ENCODE peak calls at places on chromosomes 5 and 9, in nine cellular contexts. X, T, Z, W, E, G, C, S and O are unnamed samples. For H3K9me3, the result is how much of the 10 kb centered on the place peaks cover.

GRCh38 chr5:118592678-118593328 is 395.5 kb downstream of the DTWD2 start:
- DNase-seq in Z (no peak), E (peak), X (no peak), G (no peak), W (no peak), T (no peak), C (no peak), S (no peak), O (no peak)

GRCh38 chr5:148887123-148887881 is 60.9 kb downstream of the ADRB2 start:
- DNase-seq in Z (no peak), C (no peak), T (no peak), G (no peak), W (no peak), X (no peak), E (no peak), S (no peak), O (no peak)

GRCh38 chr9:82456621-82457020 is 468.0 kb downstream of the SPATA31D1 start:
- DNase-seq in W (no peak), G (no peak), S (no peak), E (no peak), T (no peak), X (no peak), Z (no peak), C (no peak), O (no peak)

GRCh38 chr9:15423328-15423985 is 781 bp downstream of the SNAPC3 start:
- DNase-seq in W (no peak), E (peak), C (no peak), X (no peak), S (peak), G (no peak), T (no peak), Z (no peak), O (no peak)

GRCh38 chr5:63128018-63128417 is 549.4 kb downstream of the LRRC70 start:
- DNase-seq in S (no peak), W (no peak), Z (no peak), C (no peak), X (no peak), G (no peak), E (no peak), T (no peak), O (no peak)

GRCh38 chr9:136983611-136984314 is 970 bp downstream of the LCNL1 start:
- DNase-seq in S (no peak), T (no peak), C (no peak), Z (no peak), W (no peak), G (no peak), X (no peak), E (no peak), O (no peak)

GRCh38 chr5:65100846-65101678 is 332.3 kb downstream of the CWC27 start:
- DNase-seq in X (peak), W (peak), E (peak), Z (peak), T (peak), S (peak), C (peak), G (peak), O (peak)

GRCh38 chr5:143791848-143792701 is 19.9 kb upstream of the HMHB1 start:
- DNase-seq in G (no peak), Z (no peak), S (no peak), X (no peak), T (no peak), E (no peak), W (no peak), C (no peak), O (no peak)

GRCh38 chr5:143428738-143429420 is 25.4 kb upstream of the NR3C1 start:
- DNase-seq in G (no peak), E (no peak), Z (no peak), C (no peak), X (no peak), W (no peak), S (no peak), T (no peak), O (no peak)

GRCh38 chr5:35794688-35795375 is 61.9 kb upstream of the IL7R start:
- DNase-seq in G (no peak), X (no peak), T (peak), S (no peak), Z (no peak), C (no peak), W (no peak), E (no peak), O (no peak)

GRCh38 chr9:81635526-81636279 is 53.6 kb downstream of the TLE1 start:
- DNase-seq in S (no peak), W (no peak), T (no peak), X (no peak), E (no peak), Z (no peak), C (no peak), G (no peak), O (no peak)

GRCh38 chr5:44536650-44537260 is 147.5 kb upstream of the FGF10 start:
- DNase-seq in W (no peak), G (peak), X (peak), S (peak), E (peak), T (peak), Z (peak), C (peak), O (no peak)

GRCh38 chr5:28254846-28255245 is 1216.5 kb upstream of the CDH9 start:
- DNase-seq in G (no peak), C (no peak), T (no peak), S (no peak), Z (no peak), X (no peak), W (no peak), E (no peak), O (no peak)

GRCh38 chr9:127204771-127205470 is 59.7 kb upstream of the GARNL3 start:
- DNase-seq in C (peak), E (peak), G (no peak), Z (no peak), W (no peak), X (no peak), T (no peak), S (peak), O (no peak)

GRCh38 chr5:35038891-35039290 is 8.9 kb downstream of the AGXT2 start:
- DNase-seq in C (no peak), S (no peak), X (no peak), W (no peak), Z (no peak), G (no peak), E (no peak), T (no peak), O (no peak)

GRCh38 chr5:399296-400281 is 43.4 kb upstream of the EXOC3 start:
- DNase-seq in C (peak), Z (peak), G (peak), T (peak), S (peak), E (peak), W (peak), X (peak), O (peak)

GRCh38 chr5:35364350-35364749 is 134.1 kb upstream of the PRLR start:
- DNase-seq in G (peak), S (no peak), W (no peak), T (no peak), C (no peak), E (no peak), Z (no peak), X (no peak), O (no peak)

GRCh38 chr5:100409538-100409937 is 125.6 kb upstream of the FAM174A start:
- DNase-seq in S (no peak), C (no peak), Z (no peak), E (no peak), T (no peak), X (no peak), G (no peak), W (no peak), O (no peak)

GRCh38 chr5:126334755-126335154 is 88.5 kb upstream of the GRAMD2B start:
- DNase-seq in C (no peak), X (no peak), E (no peak), Z (no peak), S (no peak), T (no peak), W (no peak), G (no peak), O (no peak)

GRCh38 chr9:36315283-36315682 is 57.0 kb upstream of the GNE start:
- DNase-seq in G (no peak), W (no peak), E (no peak), S (no peak), Z (no peak), T (no peak), C (no peak), X (no peak), O (no peak)

DNA sequence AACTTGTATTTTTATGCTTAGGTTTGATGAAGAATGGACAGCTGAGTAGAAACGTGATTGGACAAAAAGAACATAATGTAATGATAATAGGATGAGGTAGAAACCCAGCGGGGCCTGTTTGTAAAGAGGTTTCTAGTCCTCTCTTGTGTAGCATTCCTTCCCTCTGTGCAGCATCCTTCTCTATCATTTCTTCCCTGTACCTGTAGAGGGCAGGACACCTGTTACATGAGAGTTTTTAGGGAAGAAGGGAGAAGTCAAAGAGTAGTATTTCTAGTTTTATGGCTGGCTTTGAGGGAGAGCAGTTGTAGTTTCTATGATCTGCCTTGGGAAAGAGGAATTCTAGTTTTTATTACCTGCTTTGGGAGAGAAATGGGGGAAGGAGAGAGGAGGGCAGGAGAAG is 162.1 kb upstream of the FST start:
- DNase-seq in W (no peak), X (no peak), Z (no peak), E (peak), S (no peak), G (no peak), C (no peak), T (no peak), O (no peak)
- TF ChIP-seq CTCF in W (no peak), X (no peak), Z (no peak), E (no peak), S (no peak), G (no peak), C (no peak), T (no peak), O (no peak)

DNA sequence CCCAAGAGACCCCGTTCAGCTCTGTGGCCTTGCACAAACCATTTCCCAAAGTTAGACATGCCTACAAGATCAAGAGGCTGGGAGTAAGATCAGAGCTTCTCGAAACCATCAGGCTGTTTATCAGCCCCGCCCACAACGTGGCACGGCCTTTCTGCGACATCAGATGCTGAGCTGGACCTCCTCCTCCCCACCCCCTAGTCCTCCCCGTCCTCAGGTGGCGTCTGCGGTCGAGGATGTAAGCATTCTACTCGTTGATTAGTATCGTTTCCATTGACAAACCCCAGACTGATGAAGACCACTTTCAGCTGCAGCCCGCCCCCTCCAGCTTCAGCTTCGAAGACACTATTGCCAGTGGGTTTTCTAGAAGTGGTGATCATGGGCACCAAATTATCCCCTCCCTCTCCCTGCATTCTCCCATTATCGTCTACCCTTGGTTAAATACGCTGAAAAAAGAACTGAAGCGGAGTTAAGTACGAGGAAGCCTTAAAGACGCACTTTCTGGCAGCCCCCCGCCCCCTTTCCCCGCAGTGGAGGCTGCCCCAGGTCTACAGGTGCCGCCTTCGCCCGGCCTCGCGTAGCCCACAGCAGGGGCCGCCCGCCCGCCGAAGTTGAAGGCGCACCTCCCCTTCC is 1.1 kb downstream of the PPIC start:
- DNase-seq in X (peak), S (peak), Z (peak), G (peak), C (no peak), T (peak), E (peak), W (peak), O (peak)
- H3K4me3 ChIP-seq in X (peak), S (peak), Z (peak), G (peak), C (peak), T (peak), E (peak), W (peak), O (peak)

DNA sequence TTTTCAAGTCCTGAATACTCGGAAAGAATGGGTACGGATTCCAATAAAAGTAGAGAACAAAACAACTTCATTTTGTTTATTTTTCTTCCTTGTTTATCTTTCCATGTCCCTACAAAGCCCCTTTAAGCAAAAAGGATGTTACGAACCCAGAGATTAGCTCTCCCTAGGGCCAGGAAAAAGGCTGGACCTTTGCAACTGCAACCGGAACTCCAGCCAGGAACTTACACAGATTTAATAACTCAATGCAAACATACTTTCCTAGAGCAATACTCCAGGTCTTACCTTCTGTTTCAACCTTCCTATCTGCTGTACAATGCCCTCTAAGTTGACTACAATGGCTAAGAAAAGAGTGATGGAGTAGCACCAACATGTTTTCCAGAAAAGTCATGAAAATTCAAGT is 7.0 kb downstream of the DENND1A start:
- DNase-seq in Z (no peak), E (no peak), X (no peak), W (no peak), C (no peak), T (no peak), S (no peak), G (no peak), O (no peak)
- H3K9me3 ChIP-seq in Z (under half), E (under half), X (under half), W (under half), C (under half), T (under half), S (under half), G (under half), O (under half)

DNA sequence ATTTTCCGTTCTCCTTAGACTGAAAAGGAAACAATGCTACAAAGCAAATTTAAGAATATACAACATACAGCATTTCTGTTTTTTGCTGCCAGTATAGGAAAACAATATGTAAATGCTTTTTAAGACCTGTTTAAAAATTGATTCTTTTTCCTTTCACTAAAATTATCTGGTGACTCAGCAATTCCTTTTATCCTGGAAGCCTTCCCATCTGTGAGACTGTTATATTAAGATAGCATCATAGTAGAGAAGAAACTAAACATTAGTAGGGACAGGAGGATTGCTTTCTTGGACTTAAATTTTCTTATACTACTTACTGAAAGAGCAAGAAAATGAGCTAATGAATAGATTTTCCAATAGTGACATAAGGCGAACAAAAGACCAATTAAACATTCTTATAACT is 30.0 kb upstream of the GPR21 start:
- DNase-seq in E (no peak), S (no peak), Z (no peak), T (no peak), X (no peak), G (no peak), C (no peak), W (no peak), O (no peak)
- TF ChIP-seq CTCF in E (no peak), S (no peak), Z (no peak), T (no peak), X (no peak), G (no peak), C (no peak), W (no peak), O (no peak)

GRCh38 chr9:5670079-5670478 is 41.2 kb downstream of the RIC1 start:
- DNase-seq in X (no peak), S (no peak), E (no peak), T (no peak), W (no peak), G (no peak), Z (no peak), C (no peak), O (no peak)
- H3K4me3 ChIP-seq in X (no peak), S (no peak), E (no peak), T (no peak), W (no peak), G (no peak), Z (no peak), C (no peak), O (no peak)

DNA sequence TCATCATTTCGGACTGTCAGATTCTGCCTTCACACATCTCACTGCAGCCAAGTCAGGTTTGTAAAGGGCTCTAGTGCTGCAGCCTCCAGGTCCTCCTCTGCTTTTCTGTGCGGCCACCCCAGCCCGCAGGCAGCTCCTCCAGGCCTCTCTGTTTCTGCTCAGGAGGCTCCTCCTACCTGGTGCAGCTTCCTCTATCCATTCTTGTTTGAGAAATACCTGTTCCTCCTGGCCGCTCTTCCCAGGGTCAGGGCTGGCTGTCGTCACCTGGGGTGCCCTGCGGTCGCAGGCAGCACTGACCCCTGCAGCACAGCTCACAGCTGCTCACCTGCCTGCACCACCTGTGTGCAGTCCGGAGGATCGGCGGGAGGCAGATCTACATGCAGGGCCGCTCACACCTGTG is 387.7 kb upstream of the IRX4 start:
- DNase-seq in C (no peak), W (no peak), T (no peak), S (no peak), G (no peak), Z (no peak), E (no peak), X (no peak), O (no peak)
- H3K9me3 ChIP-seq in C (under half), W (under half), T (under half), S (under half), G (under half), Z (under half), E (under half), X (under half), O (under half)

GRCh38 chr5:178940569-178941360 is at the start of gene ZNF454:
- DNase-seq in W (peak), T (peak), Z (peak), X (peak), E (no peak), G (peak), C (peak), S (peak), O (peak)
- TF ChIP-seq CTCF in W (no peak), T (no peak), Z (no peak), X (no peak), E (no peak), G (no peak), C (no peak), S (no peak), O (no peak)

DNA sequence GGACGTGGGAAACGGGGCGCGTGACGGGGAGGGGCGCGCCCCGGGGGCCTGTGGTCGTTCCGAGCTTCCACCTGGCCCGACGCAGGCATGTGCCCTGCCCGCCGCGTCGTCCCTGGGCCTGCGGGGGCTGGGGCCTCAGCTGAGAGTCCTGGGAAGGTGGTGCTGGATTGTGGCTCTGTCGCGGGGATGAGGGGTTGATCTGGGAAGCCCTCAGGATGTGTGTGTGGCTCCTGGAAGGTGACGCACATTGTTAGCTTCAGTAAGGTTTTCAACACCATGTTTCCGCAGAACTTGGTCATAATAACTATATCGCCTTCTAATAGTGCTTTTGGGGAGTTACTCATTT is 589.1 kb downstream of the MTRR start:
- DNase-seq in W (no peak), C (peak), X (no peak), S (no peak), E (no peak), T (peak), G (no peak), Z (no peak), O (no peak)
- H3K4me3 ChIP-seq in W (peak), C (peak), X (peak), S (peak), E (peak), T (peak), G (peak), Z (peak), O (peak)

GRCh38 chr5:131845828-131846227 is 49.0 kb upstream of the FNIP1 start:
- DNase-seq in X (no peak), Z (no peak), G (no peak), S (no peak), W (no peak), C (no peak), T (no peak), E (no peak), O (no peak)
- H3K9me3 ChIP-seq in X (under half), Z (under half), G (under half), S (under half), W (under half), C (under half), T (under half), E (under half), O (under half)

GRCh38 chr9:9751996-9752395 is 860.8 kb downstream of the PTPRD start:
- DNase-seq in S (no peak), E (no peak), G (no peak), W (no peak), X (no peak), Z (no peak), T (no peak), C (no peak), O (no peak)
- TF ChIP-seq CTCF in S (no peak), E (no peak), G (no peak), W (no peak), X (no peak), Z (no peak), T (no peak), C (no peak), O (no peak)